ENCODE peak calls at places on chromosomes 11 and 22, in seven cellular contexts. One of them, this sample, is unnamed.

GRCh38 chr11:116771935-116772334 is 852 bp downstream of the BUD13 start:
- DNase-seq in WTC11: no peak
- DNase-seq in GM13977: no peak
- DNase-seq in spleen: no peak
- DNase-seq in left ventricle myocardium inferior: no peak
- DNase-seq in thoracic aorta: no peak
- DNase-seq in mucosa of descending colon: no peak
- DNase-seq in this sample: no peak

GRCh38 chr11:75919525-75919924 is 104.5 kb downstream of the UVRAG start:
- DNase-seq in spleen: no peak
- DNase-seq in mucosa of descending colon: no peak
- DNase-seq in GM13977: no peak
- DNase-seq in thoracic aorta: no peak
- DNase-seq in WTC11: no peak
- DNase-seq in left ventricle myocardium inferior: no peak
- DNase-seq in this sample: no peak

GRCh38 chr11:11975201-11976092 is 33.0 kb downstream of the DKK3 start:
- DNase-seq in left ventricle myocardium inferior: no peak
- DNase-seq in spleen: no peak
- DNase-seq in thoracic aorta: no peak
- DNase-seq in GM13977: no peak
- DNase-seq in WTC11: no peak
- DNase-seq in mucosa of descending colon: no peak
- DNase-seq in this sample: no peak

GRCh38 chr11:57432714-57433163 is 5.8 kb upstream of the SLC43A3 start:
- DNase-seq in WTC11: no peak
- DNase-seq in mucosa of descending colon: no peak
- DNase-seq in spleen: no peak
- DNase-seq in thoracic aorta: no peak
- DNase-seq in GM13977: no peak
- DNase-seq in left ventricle myocardium inferior: no peak
- DNase-seq in this sample: no peak

GRCh38 chr11:31874631-31875191 is 63.6 kb upstream of the PAX6 start:
- DNase-seq in GM13977: no peak
- DNase-seq in mucosa of descending colon: no peak
- DNase-seq in spleen: no peak
- DNase-seq in thoracic aorta: no peak
- DNase-seq in left ventricle myocardium inferior: no peak
- DNase-seq in WTC11: no peak
- DNase-seq in this sample: no peak

GRCh38 chr11:12016246-12016645 is 7.8 kb upstream of the DKK3 start:
- DNase-seq in left ventricle myocardium inferior: no peak
- DNase-seq in mucosa of descending colon: no peak
- DNase-seq in GM13977: no peak
- DNase-seq in spleen: no peak
- DNase-seq in thoracic aorta: no peak
- DNase-seq in WTC11: no peak
- DNase-seq in this sample: no peak

GRCh38 chr22:42964994-42965699 is 49.8 kb downstream of the PACSIN2 start:
- DNase-seq in spleen: no peak
- DNase-seq in left ventricle myocardium inferior: no peak
- DNase-seq in thoracic aorta: no peak
- DNase-seq in GM13977: peak
- DNase-seq in mucosa of descending colon: no peak
- DNase-seq in WTC11: peak
- DNase-seq in this sample: no peak

GRCh38 chr11:19979519-19979845 is 180.8 kb downstream of the DBX1 start:
- DNase-seq in mucosa of descending colon: no peak
- DNase-seq in spleen: no peak
- DNase-seq in thoracic aorta: no peak
- DNase-seq in GM13977: peak
- DNase-seq in left ventricle myocardium inferior: no peak
- DNase-seq in WTC11: no peak
- DNase-seq in this sample: no peak

GRCh38 chr11:63854696-63855095 is 15.8 kb downstream of the MARK2 start:
- DNase-seq in left ventricle myocardium inferior: no peak
- DNase-seq in thoracic aorta: no peak
- DNase-seq in WTC11: no peak
- DNase-seq in spleen: no peak
- DNase-seq in GM13977: no peak
- DNase-seq in mucosa of descending colon: peak
- DNase-seq in this sample: no peak

GRCh38 chr22:41290262-41291221 is 4.6 kb upstream of the RANGAP1 start:
- DNase-seq in spleen: no peak
- DNase-seq in mucosa of descending colon: no peak
- DNase-seq in thoracic aorta: no peak
- DNase-seq in WTC11: peak
- DNase-seq in left ventricle myocardium inferior: no peak
- DNase-seq in GM13977: no peak
- DNase-seq in this sample: no peak

GRCh38 chr11:112652786-112653390 is 308.3 kb upstream of the NCAM1 start:
- DNase-seq in thoracic aorta: no peak
- DNase-seq in mucosa of descending colon: no peak
- DNase-seq in GM13977: no peak
- DNase-seq in WTC11: no peak
- DNase-seq in left ventricle myocardium inferior: no peak
- DNase-seq in spleen: no peak
- DNase-seq in this sample: no peak

GRCh38 chr11:108025387-108026080 is 16.8 kb downstream of the CUL5 start:
- DNase-seq in thoracic aorta: no peak
- DNase-seq in WTC11: no peak
- DNase-seq in left ventricle myocardium inferior: no peak
- DNase-seq in spleen: no peak
- DNase-seq in GM13977: peak
- DNase-seq in mucosa of descending colon: no peak
- DNase-seq in this sample: no peak
- TF ChIP-seq CTCF in thoracic aorta: no peak
- TF ChIP-seq CTCF in WTC11: no peak
- TF ChIP-seq CTCF in left ventricle myocardium inferior: no peak
- TF ChIP-seq CTCF in spleen: no peak
- TF ChIP-seq CTCF in GM13977: peak
- TF ChIP-seq CTCF in mucosa of descending colon: no peak
- TF ChIP-seq CTCF in this sample: no peak

DNA sequence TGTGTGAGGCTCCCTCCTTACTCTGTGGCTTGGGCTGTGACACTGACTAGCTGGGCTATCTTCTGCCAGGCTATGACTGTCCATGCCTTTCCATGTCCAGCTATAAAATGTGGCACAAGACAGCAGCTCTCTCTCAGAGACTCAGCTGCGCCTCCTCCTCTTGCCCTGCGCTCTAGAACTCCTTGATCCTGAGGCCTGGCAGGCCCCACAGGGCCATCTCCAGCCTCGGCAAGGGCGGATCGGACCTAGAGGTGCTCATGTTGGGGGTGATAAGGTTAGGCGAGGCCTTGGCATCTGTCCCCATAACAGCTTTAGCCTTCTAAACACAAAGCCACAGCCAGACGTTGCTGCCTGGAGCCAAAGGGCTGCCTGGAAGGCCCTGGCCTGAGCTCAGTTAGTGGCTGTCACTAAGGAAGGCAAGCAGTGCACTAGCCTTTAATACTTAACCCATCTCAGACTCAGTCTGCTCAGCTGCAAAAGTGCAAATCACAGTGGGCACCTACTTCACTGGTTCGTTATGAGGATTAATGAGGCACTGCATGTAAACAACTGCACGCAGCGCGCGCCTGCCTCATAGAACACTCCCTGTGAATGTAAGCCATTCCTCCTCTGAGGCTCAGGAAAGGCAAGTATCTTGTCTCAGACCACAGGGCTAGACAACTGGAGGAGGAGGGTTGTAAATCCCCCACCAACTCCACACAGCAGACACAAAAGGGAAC is 1.2 kb downstream of the GUCD1 start:
- DNase-seq in thoracic aorta: no peak
- DNase-seq in WTC11: no peak
- DNase-seq in left ventricle myocardium inferior: peak
- DNase-seq in spleen: peak
- DNase-seq in mucosa of descending colon: no peak
- DNase-seq in GM13977: no peak
- DNase-seq in this sample: no peak
- TF ChIP-seq CTCF in thoracic aorta: no peak
- TF ChIP-seq CTCF in WTC11: no peak
- TF ChIP-seq CTCF in left ventricle myocardium inferior: no peak
- TF ChIP-seq CTCF in spleen: no peak
- TF ChIP-seq CTCF in mucosa of descending colon: no peak
- TF ChIP-seq CTCF in GM13977: no peak
- TF ChIP-seq CTCF in this sample: no peak

GRCh38 chr11:70304208-70304603 is 33.7 kb downstream of the PPFIA1 start:
- DNase-seq in GM13977: no peak
- DNase-seq in spleen: no peak
- DNase-seq in mucosa of descending colon: no peak
- DNase-seq in thoracic aorta: no peak
- DNase-seq in WTC11: no peak
- DNase-seq in left ventricle myocardium inferior: no peak
- DNase-seq in this sample: no peak

GRCh38 chr11:70306586-70307033 is 36.1 kb downstream of the PPFIA1 start:
- DNase-seq in GM13977: no peak
- DNase-seq in WTC11: no peak
- DNase-seq in thoracic aorta: no peak
- DNase-seq in mucosa of descending colon: no peak
- DNase-seq in left ventricle myocardium inferior: no peak
- DNase-seq in spleen: no peak
- DNase-seq in this sample: no peak

GRCh38 chr11:70303070-70303469 is 32.6 kb downstream of the PPFIA1 start:
- DNase-seq in thoracic aorta: no peak
- DNase-seq in GM13977: no peak
- DNase-seq in mucosa of descending colon: no peak
- DNase-seq in left ventricle myocardium inferior: no peak
- DNase-seq in spleen: peak
- DNase-seq in WTC11: no peak
- DNase-seq in this sample: no peak

GRCh38 chr11:70305501-70305900 is 35.0 kb downstream of the PPFIA1 start:
- DNase-seq in spleen: no peak
- DNase-seq in left ventricle myocardium inferior: no peak
- DNase-seq in WTC11: no peak
- DNase-seq in thoracic aorta: no peak
- DNase-seq in mucosa of descending colon: no peak
- DNase-seq in GM13977: no peak
- DNase-seq in this sample: no peak

GRCh38 chr11:70307176-70307575 is 36.7 kb downstream of the PPFIA1 start:
- DNase-seq in spleen: no peak
- DNase-seq in mucosa of descending colon: no peak
- DNase-seq in thoracic aorta: no peak
- DNase-seq in WTC11: no peak
- DNase-seq in GM13977: no peak
- DNase-seq in left ventricle myocardium inferior: no peak
- DNase-seq in this sample: no peak
- TF ChIP-seq CTCF in spleen: no peak
- TF ChIP-seq CTCF in mucosa of descending colon: no peak
- TF ChIP-seq CTCF in thoracic aorta: no peak
- TF ChIP-seq CTCF in WTC11: no peak
- TF ChIP-seq CTCF in GM13977: no peak
- TF ChIP-seq CTCF in left ventricle myocardium inferior: no peak
- TF ChIP-seq CTCF in this sample: no peak

GRCh38 chr22:29722151-29722550 is 2.3 kb downstream of the CABP7 start:
- DNase-seq in left ventricle myocardium inferior: no peak
- DNase-seq in thoracic aorta: no peak
- DNase-seq in WTC11: no peak
- DNase-seq in spleen: no peak
- DNase-seq in GM13977: no peak
- DNase-seq in mucosa of descending colon: no peak
- DNase-seq in this sample: no peak

GRCh38 chr22:29718949-29719893 is 582 bp upstream of the CABP7 start:
- DNase-seq in mucosa of descending colon: no peak
- DNase-seq in left ventricle myocardium inferior: no peak
- DNase-seq in thoracic aorta: no peak
- DNase-seq in spleen: no peak
- DNase-seq in WTC11: no peak
- DNase-seq in GM13977: no peak
- DNase-seq in this sample: no peak

GRCh38 chr22:29719894-29720645 is at the start of gene CABP7:
- DNase-seq in GM13977: no peak
- DNase-seq in left ventricle myocardium inferior: no peak
- DNase-seq in WTC11: no peak
- DNase-seq in mucosa of descending colon: no peak
- DNase-seq in thoracic aorta: no peak
- DNase-seq in spleen: no peak
- DNase-seq in this sample: no peak

GRCh38 chr22:29722587-29722986 is 2.8 kb downstream of the CABP7 start:
- DNase-seq in mucosa of descending colon: no peak
- DNase-seq in thoracic aorta: no peak
- DNase-seq in spleen: no peak
- DNase-seq in WTC11: no peak
- DNase-seq in GM13977: no peak
- DNase-seq in left ventricle myocardium inferior: no peak
- DNase-seq in this sample: no peak

GRCh38 chr22:29720824-29721323 is 1.1 kb downstream of the CABP7 start:
- DNase-seq in WTC11: no peak
- DNase-seq in left ventricle myocardium inferior: no peak
- DNase-seq in GM13977: no peak
- DNase-seq in thoracic aorta: no peak
- DNase-seq in mucosa of descending colon: no peak
- DNase-seq in spleen: no peak
- DNase-seq in this sample: no peak
- TF ChIP-seq CTCF in WTC11: no peak
- TF ChIP-seq CTCF in left ventricle myocardium inferior: no peak
- TF ChIP-seq CTCF in GM13977: no peak
- TF ChIP-seq CTCF in thoracic aorta: no peak
- TF ChIP-seq CTCF in mucosa of descending colon: no peak
- TF ChIP-seq CTCF in spleen: no peak
- TF ChIP-seq CTCF in this sample: no peak

DNA sequence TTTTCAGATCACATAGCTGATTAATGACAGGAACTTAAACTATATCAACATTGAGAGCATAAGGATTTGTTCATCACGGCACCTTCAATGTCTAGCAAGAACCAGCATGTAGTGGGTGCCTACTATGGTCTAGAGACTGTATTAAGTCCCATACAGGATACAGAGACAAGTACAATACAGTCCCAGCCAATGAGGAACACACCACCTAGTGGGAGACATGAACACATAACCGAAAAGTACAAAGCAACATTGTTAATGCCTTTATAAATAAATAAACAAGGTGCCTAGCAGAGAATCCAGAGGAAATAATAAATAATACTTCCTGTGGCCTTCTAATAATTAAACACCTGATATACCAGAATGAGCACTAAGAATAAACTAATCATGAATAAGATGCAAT is 87.7 kb upstream of the OPCML start:
- DNase-seq in WTC11: no peak
- DNase-seq in mucosa of descending colon: no peak
- DNase-seq in left ventricle myocardium inferior: no peak
- DNase-seq in thoracic aorta: no peak
- DNase-seq in GM13977: no peak
- DNase-seq in spleen: no peak
- DNase-seq in this sample: no peak
- TF ChIP-seq CTCF in WTC11: no peak
- TF ChIP-seq CTCF in mucosa of descending colon: no peak
- TF ChIP-seq CTCF in left ventricle myocardium inferior: peak
- TF ChIP-seq CTCF in thoracic aorta: no peak
- TF ChIP-seq CTCF in GM13977: no peak
- TF ChIP-seq CTCF in spleen: no peak
- TF ChIP-seq CTCF in this sample: peak

This sample was measured in chondrocyte.